ENCODE peak calls at places on chromosome 1, in six cellular contexts. W is IMR-90, O is heart right ventricle, Q is cardiac fibroblast, E is A549, I is BJ. D is an unnamed sample.

GRCh38 chr1:3827813-3828307 is 29.2 kb downstream of the CEP104 start:
- DNase-seq in W (peak), O (no peak), Q (no peak), E (no peak), I (no peak), D (no peak)

GRCh38 chr1:172325562-172325961 is 94.9 kb upstream of the C1orf105 start:
- DNase-seq in W (peak), O (no peak), Q (peak), E (peak), I (no peak), D (no peak)

GRCh38 chr1:85321237-85321964 is 45.0 kb upstream of the BCL10 start:
- DNase-seq in W (peak), O (no peak), Q (peak), E (no peak), I (no peak), D (no peak)

GRCh38 chr1:244757091-244757939 is 78.1 kb upstream of the COX20 start:
- DNase-seq in W (peak), O (no peak), Q (peak), E (no peak), I (peak), D (no peak)

GRCh38 chr1:29236993-29237905 is 927 bp downstream of the PTPRU start:
- DNase-seq in W (peak), O (peak), Q (peak), E (peak), I (no peak), D (no peak)

GRCh38 chr1:186792870-186793581 is 35.7 kb upstream of the PLA2G4A start:
- DNase-seq in W (peak), O (no peak), Q (no peak), E (peak), I (no peak), D (no peak)

GRCh38 chr1:176800978-176801552 is 338.1 kb downstream of the PAPPA2 start:
- DNase-seq in W (no peak), O (no peak), Q (no peak), E (no peak), I (no peak), D (no peak)

GRCh38 chr1:215845224-215845902 is 278.3 kb downstream of the KCTD3 start:
- DNase-seq in W (peak), O (no peak), Q (peak), E (no peak), I (peak), D (no peak)

GRCh38 chr1:85654066-85654782 is 54.0 kb downstream of the ZNHIT6 start:
- DNase-seq in W (peak), O (no peak), Q (peak), E (no peak), I (no peak), D (no peak)

GRCh38 chr1:94434339-94435092 is 16.3 kb downstream of the ABCD3 start:
- DNase-seq in W (peak), O (no peak), Q (peak), E (no peak), I (no peak), D (no peak)

GRCh38 chr1:236345728-236346127 is 48.4 kb upstream of the EDARADD start:
- DNase-seq in W (no peak), O (no peak), Q (no peak), E (peak), I (no peak), D (no peak)
- TF ChIP-seq CTCF in W (no peak), O (no peak), Q (peak), E (peak), I (no peak), D (no peak)

DNA sequence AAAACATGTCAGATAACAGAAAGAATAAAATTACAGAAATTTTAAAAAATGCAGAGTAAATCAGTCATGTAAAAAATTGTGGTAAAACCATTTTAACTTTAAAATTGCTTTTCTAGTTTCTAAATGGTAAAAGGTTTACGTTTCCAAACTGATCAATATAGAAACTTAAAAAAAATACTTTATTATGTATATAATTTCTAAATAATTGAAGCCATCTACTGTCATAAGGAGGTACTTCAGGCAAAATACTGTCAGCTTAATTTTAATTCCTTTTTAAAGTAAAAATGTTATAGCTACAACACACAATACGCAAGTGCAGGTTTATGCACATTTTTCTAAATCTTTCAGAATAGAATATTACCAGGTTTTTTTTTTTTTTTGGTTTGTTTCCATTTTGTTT is 159.9 kb downstream of the HFM1 start:
- DNase-seq in W (no peak), O (no peak), Q (no peak), E (no peak), I (no peak), D (no peak)
- TF ChIP-seq CTCF in W (peak), O (no peak), Q (peak), E (no peak), I (no peak), D (no peak)

GRCh38 chr1:39507230-39507928 is 15.9 kb downstream of the BMP8A start:
- DNase-seq in W (no peak), O (no peak), Q (peak), E (no peak), I (no peak), D (peak)
- TF ChIP-seq CTCF in W (peak), O (no peak), Q (peak), E (no peak), I (peak), D (no peak)

DNA sequence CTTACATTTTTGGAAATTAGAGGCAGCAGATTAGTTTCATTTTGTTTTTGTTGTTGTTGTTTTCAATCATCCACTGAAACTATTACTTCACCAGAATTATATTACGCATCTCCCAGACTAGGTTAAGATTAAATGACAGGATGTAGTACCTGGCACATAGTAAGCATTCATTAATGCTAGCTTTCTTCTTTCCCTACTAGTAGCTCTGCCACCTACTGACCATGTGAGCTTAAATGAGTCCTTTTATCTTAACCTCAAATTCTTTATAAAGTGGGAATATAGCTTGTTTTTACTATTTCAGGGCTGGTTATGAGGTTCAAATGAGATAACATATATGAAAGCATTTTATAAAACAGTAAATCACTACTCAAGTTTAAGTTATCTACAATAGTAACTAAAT is 10.2 kb upstream of the ASPM start:
- DNase-seq in W (no peak), O (no peak), Q (no peak), E (no peak), I (no peak), D (no peak)
- TF ChIP-seq CTCF in W (no peak), O (no peak), Q (no peak), E (peak), I (peak), D (no peak)